ENCODE peak calls at places on chromosomes 12 and 14, in six cellular contexts. One of them, this sample, is unnamed.

GRCh38 chr14:74302160-74302628 is 540 bp downstream of the ABCD4 start:
- DNase-seq in lower leg skin: no peak
- DNase-seq in tibial artery: no peak
- DNase-seq in adipocyte: peak
- DNase-seq in cardiac muscle cell: peak
- DNase-seq in A549: peak
- DNase-seq in this sample: peak

GRCh38 chr12:32896438-32897275 is at the start of gene PKP2:
- DNase-seq in adipocyte: no peak
- DNase-seq in tibial artery: no peak
- DNase-seq in A549: peak
- DNase-seq in cardiac muscle cell: peak
- DNase-seq in lower leg skin: peak
- DNase-seq in this sample: peak

GRCh38 chr14:91980157-91980556 is 32.7 kb upstream of the FBLN5 start:
- DNase-seq in lower leg skin: peak
- DNase-seq in tibial artery: no peak
- DNase-seq in adipocyte: peak
- DNase-seq in A549: peak
- DNase-seq in cardiac muscle cell: peak
- DNase-seq in this sample: no peak

GRCh38 chr12:64780531-64781373 is 21.5 kb upstream of the GNS start:
- DNase-seq in adipocyte: peak
- DNase-seq in cardiac muscle cell: no peak
- DNase-seq in tibial artery: no peak
- DNase-seq in A549: peak
- DNase-seq in lower leg skin: no peak
- DNase-seq in this sample: no peak

GRCh38 chr12:111588010-111588409 is 11.1 kb downstream of the ATXN2 start:
- DNase-seq in lower leg skin: no peak
- DNase-seq in cardiac muscle cell: no peak
- DNase-seq in tibial artery: no peak
- DNase-seq in adipocyte: no peak
- DNase-seq in A549: no peak
- DNase-seq in this sample: no peak

GRCh38 chr14:41957459-41957858 is 350.8 kb downstream of the LRFN5 start:
- DNase-seq in cardiac muscle cell: no peak
- DNase-seq in tibial artery: no peak
- DNase-seq in A549: no peak
- DNase-seq in lower leg skin: no peak
- DNase-seq in adipocyte: no peak
- DNase-seq in this sample: no peak

GRCh38 chr14:38339704-38340103 is 83.8 kb upstream of the CLEC14A start:
- DNase-seq in adipocyte: peak
- DNase-seq in lower leg skin: no peak
- DNase-seq in tibial artery: no peak
- DNase-seq in cardiac muscle cell: peak
- DNase-seq in A549: no peak
- DNase-seq in this sample: no peak

GRCh38 chr12:60052483-60052882 is 456.7 kb downstream of the SLC16A7 start:
- DNase-seq in cardiac muscle cell: no peak
- DNase-seq in tibial artery: no peak
- DNase-seq in adipocyte: peak
- DNase-seq in lower leg skin: no peak
- DNase-seq in A549: no peak
- DNase-seq in this sample: no peak

GRCh38 chr12:95553202-95553943 is 2.1 kb upstream of the USP44 start:
- DNase-seq in tibial artery: no peak
- DNase-seq in A549: no peak
- DNase-seq in cardiac muscle cell: no peak
- DNase-seq in lower leg skin: no peak
- DNase-seq in adipocyte: no peak
- DNase-seq in this sample: no peak

GRCh38 chr14:94001501-94002396 is 4.6 kb downstream of the CCDC197 start:
- DNase-seq in lower leg skin: peak
- DNase-seq in cardiac muscle cell: peak
- DNase-seq in A549: peak
- DNase-seq in tibial artery: peak
- DNase-seq in adipocyte: peak
- DNase-seq in this sample: peak

GRCh38 chr14:22536853-22537338 is 52.1 kb downstream of the DAD1 start:
- DNase-seq in lower leg skin: peak
- DNase-seq in A549: peak
- DNase-seq in adipocyte: peak
- DNase-seq in cardiac muscle cell: peak
- DNase-seq in tibial artery: peak
- DNase-seq in this sample: peak

GRCh38 chr12:100566887-100567637 is 6.4 kb upstream of the GAS2L3 start:
- DNase-seq in adipocyte: no peak
- DNase-seq in lower leg skin: peak
- DNase-seq in A549: no peak
- DNase-seq in tibial artery: peak
- DNase-seq in cardiac muscle cell: peak
- DNase-seq in this sample: no peak

GRCh38 chr14:95477411-95478089 is 38.9 kb downstream of the SYNE3 start:
- DNase-seq in adipocyte: no peak
- DNase-seq in A549: no peak
- DNase-seq in tibial artery: no peak
- DNase-seq in cardiac muscle cell: no peak
- DNase-seq in lower leg skin: no peak
- DNase-seq in this sample: no peak

GRCh38 chr14:45048385-45048784 is 35.5 kb upstream of the PRPF39 start:
- DNase-seq in cardiac muscle cell: no peak
- DNase-seq in lower leg skin: no peak
- DNase-seq in A549: no peak
- DNase-seq in tibial artery: no peak
- DNase-seq in adipocyte: no peak
- DNase-seq in this sample: no peak

DNA sequence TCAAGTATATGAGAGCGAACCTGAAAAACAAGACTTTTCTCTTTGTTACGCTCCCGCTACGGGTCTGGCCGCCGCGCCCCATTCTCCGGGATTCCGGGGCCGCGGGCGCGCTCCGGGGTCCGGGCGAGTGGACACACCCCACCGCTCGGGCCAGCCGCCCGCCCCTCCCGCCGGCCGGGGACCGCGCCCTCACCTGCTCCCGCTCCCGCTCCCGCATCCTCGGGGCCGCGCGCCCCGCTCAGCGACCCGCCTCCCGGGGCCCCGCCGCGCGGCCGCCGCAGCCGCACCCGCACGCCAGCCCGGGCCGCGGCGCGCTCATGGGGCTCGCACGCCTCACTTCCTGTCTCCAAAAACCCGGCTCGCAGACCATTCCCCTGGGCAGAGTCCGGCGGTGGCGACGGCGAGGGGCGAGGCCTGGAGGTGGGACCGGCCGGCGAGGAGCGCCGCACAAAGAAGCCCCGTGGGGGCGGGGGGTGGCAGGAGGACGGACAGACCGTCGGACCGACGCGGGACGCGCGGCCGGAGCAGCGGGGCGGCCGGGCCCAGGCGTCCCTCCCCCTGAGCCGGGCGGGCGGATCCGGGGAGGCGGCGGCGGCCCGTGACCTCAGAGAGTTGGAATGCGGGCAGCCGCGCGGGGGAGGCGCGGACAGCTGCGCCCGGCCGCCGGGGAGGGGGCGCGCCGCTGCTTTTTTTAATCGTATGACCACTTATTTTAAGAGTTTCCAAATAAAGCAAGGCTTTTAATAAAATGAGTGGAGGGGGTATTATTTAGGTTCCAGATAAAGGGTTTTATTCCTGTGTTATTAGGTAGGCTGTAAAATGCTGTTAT is at the start of gene PTPN21:
- DNase-seq in A549: peak
- DNase-seq in lower leg skin: peak
- DNase-seq in cardiac muscle cell: peak
- DNase-seq in adipocyte: peak
- DNase-seq in tibial artery: peak
- DNase-seq in this sample: peak
- H3K4me3 ChIP-seq in A549: peak
- H3K4me3 ChIP-seq in lower leg skin: peak
- H3K4me3 ChIP-seq in cardiac muscle cell: peak
- H3K4me3 ChIP-seq in adipocyte: peak
- H3K4me3 ChIP-seq in tibial artery: peak
- H3K4me3 ChIP-seq in this sample: peak

DNA sequence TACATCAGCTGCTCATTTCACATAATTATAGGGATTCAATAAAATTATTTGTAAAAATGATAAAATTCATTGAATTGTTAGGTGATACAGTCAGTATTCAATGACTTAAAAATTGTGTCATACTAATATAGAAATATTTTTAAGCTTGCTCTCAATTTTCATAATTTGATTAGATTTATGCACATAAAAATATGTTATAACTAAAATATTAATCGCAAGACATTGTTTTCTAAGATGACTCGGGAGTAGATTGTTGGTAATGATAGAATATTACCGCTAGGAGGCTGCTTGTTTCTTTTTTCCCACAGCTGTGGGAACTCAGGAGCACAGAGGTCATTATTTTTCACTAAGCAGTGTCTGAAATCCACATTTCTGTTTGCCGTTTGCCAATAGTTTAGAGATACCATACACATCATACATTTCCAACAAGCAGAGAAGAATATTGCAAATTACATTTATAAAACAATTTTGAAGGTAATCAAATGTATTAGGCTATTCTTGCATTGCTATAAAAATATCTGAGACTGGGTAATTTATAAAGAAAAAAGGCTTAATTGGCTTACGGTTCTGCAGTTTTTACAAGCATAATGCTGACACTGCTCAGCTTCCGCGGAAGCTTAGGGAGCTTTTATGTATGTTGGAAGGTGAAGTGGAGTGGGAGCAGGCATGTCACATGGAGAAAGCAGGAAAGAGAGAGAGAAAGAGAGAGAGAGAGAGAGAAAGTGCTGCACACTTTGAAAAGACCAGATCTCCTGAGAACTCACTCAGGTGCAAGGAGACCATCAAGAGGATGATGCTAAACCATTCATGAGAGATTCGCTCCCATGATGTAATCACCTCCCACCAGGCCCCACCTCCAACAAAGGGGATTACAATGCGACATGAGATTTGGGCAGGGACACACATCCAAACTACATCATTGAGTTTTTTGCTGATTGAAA is 9.2 kb downstream of the CD69 start:
- DNase-seq in tibial artery: no peak
- DNase-seq in lower leg skin: no peak
- DNase-seq in cardiac muscle cell: peak
- DNase-seq in adipocyte: peak
- DNase-seq in A549: peak
- DNase-seq in this sample: no peak
- H3K4me3 ChIP-seq in tibial artery: no peak
- H3K4me3 ChIP-seq in lower leg skin: no peak
- H3K4me3 ChIP-seq in cardiac muscle cell: no peak
- H3K4me3 ChIP-seq in adipocyte: peak
- H3K4me3 ChIP-seq in A549: peak
- H3K4me3 ChIP-seq in this sample: no peak

DNA sequence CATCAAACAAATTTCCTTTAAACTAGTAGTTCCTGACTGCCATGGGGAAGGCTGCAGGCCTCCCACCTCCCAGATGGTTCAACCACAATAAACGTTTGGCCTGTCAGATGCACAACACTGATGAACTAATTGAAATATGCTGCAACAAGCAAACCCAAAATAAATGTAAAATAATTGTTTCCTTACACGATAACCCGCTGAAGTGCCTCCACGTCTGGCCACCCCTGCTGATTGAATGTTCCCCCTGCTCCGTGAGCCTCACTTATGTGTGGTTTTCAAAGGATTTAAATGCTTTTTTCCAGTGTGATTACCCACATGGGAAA is 8.4 kb downstream of the PITPNM2 start:
- DNase-seq in cardiac muscle cell: no peak
- DNase-seq in tibial artery: no peak
- DNase-seq in A549: no peak
- DNase-seq in adipocyte: no peak
- DNase-seq in lower leg skin: no peak
- DNase-seq in this sample: no peak
- H3K4me3 ChIP-seq in cardiac muscle cell: no peak
- H3K4me3 ChIP-seq in tibial artery: no peak
- H3K4me3 ChIP-seq in A549: peak
- H3K4me3 ChIP-seq in adipocyte: peak
- H3K4me3 ChIP-seq in lower leg skin: no peak
- H3K4me3 ChIP-seq in this sample: no peak

DNA sequence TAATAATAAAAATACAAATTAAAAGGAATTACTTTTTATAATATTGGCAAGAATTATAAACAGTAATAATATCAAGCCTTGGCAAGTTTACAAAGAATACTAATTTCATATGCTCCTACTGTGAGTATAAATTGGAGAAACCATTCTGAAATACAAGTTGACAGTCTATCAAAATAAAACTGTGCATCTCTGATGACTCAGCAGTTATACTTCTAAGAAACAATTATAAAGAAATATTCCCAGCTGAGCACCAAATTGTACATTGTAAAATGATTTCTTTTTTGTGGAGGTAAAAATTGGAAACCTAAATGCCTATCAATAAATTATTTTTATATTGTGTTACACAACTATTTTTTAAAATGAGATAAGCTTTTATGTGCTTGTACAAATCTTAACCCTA is 35.5 kb upstream of the KCNC2 start:
- DNase-seq in lower leg skin: no peak
- DNase-seq in cardiac muscle cell: no peak
- DNase-seq in tibial artery: no peak
- DNase-seq in A549: no peak
- DNase-seq in adipocyte: peak
- DNase-seq in this sample: no peak
- H3K4me3 ChIP-seq in lower leg skin: no peak
- H3K4me3 ChIP-seq in cardiac muscle cell: no peak
- H3K4me3 ChIP-seq in tibial artery: no peak
- H3K4me3 ChIP-seq in A549: no peak
- H3K4me3 ChIP-seq in adipocyte: no peak
- H3K4me3 ChIP-seq in this sample: no peak

GRCh38 chr12:92503029-92503931 is 199.5 kb upstream of the PLEKHG7 start:
- DNase-seq in cardiac muscle cell: peak
- DNase-seq in lower leg skin: no peak
- DNase-seq in A549: no peak
- DNase-seq in adipocyte: no peak
- DNase-seq in tibial artery: no peak
- DNase-seq in this sample: no peak
- H3K4me3 ChIP-seq in cardiac muscle cell: no peak
- H3K4me3 ChIP-seq in lower leg skin: no peak
- H3K4me3 ChIP-seq in A549: no peak
- H3K4me3 ChIP-seq in adipocyte: peak
- H3K4me3 ChIP-seq in tibial artery: no peak
- H3K4me3 ChIP-seq in this sample: no peak

DNA sequence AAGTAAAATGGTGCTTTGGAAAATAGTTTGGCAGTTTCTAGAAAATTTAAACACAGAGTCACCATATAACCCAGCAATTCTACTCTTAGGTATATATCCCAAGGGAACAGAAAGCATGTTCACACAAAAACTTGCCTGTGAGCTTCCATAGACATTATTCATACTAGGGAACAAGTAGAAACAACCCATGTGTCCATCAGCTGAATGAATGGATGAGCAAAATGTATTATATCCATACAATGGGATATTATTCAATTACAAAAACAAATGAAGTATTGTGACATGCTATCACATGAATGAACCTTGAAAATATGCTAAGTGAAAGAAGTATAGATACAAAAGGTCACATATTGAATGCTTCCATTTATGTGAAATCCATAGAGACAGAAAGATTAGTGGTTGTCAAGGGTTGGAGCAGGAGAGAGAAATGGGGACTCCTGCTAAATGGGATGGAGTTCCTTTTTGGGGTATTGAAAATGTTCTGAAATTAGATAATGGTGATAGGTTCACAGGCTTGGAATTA is 7.9 kb downstream of the SLC10A1 start:
- DNase-seq in tibial artery: no peak
- DNase-seq in cardiac muscle cell: no peak
- DNase-seq in lower leg skin: no peak
- DNase-seq in adipocyte: no peak
- DNase-seq in A549: no peak
- DNase-seq in this sample: no peak
- H3K4me3 ChIP-seq in tibial artery: no peak
- H3K4me3 ChIP-seq in cardiac muscle cell: no peak
- H3K4me3 ChIP-seq in lower leg skin: no peak
- H3K4me3 ChIP-seq in adipocyte: no peak
- H3K4me3 ChIP-seq in A549: no peak
- H3K4me3 ChIP-seq in this sample: no peak

GRCh38 chr12:102957339-102958050 is at the start of gene ASCL1:
- DNase-seq in lower leg skin: no peak
- DNase-seq in tibial artery: no peak
- DNase-seq in A549: no peak
- DNase-seq in adipocyte: peak
- DNase-seq in cardiac muscle cell: peak
- DNase-seq in this sample: no peak
- H3K4me3 ChIP-seq in lower leg skin: no peak
- H3K4me3 ChIP-seq in tibial artery: peak
- H3K4me3 ChIP-seq in A549: peak
- H3K4me3 ChIP-seq in adipocyte: peak
- H3K4me3 ChIP-seq in cardiac muscle cell: peak
- H3K4me3 ChIP-seq in this sample: peak